ENCODE peak calls at places on chromosomes 11 and 22, in eight cellular contexts. One of them, this sample, is unnamed.
A peak's percentile ranks its signal among the peaks of the same experiment; 100 is the strongest.

GRCh38 chr11:70137383-70137782 is 59.3 kb downstream of the ANO1 start:
- DNase-seq in IMR-90: no peak
- DNase-seq in heart right ventricle: no peak
- DNase-seq in lower lobe of right lung: no peak
- DNase-seq in left ventricle myocardium inferior: no peak
- DNase-seq in GM23338: no peak
- DNase-seq in aorta: no peak
- DNase-seq in hepatocyte: no peak
- DNase-seq in this sample: no peak

GRCh38 chr11:100876826-100877545 is 189.9 kb downstream of the ARHGAP42 start:
- DNase-seq in IMR-90: peak; percentile 98
- DNase-seq in heart right ventricle: no peak
- DNase-seq in lower lobe of right lung: no peak
- DNase-seq in left ventricle myocardium inferior: no peak
- DNase-seq in GM23338: peak; percentile 28
- DNase-seq in aorta: no peak
- DNase-seq in hepatocyte: peak; percentile 27
- DNase-seq in this sample: no peak

GRCh38 chr11:15726221-15726746 is 611.6 kb downstream of the INSC start:
- DNase-seq in IMR-90: no peak
- DNase-seq in heart right ventricle: no peak
- DNase-seq in lower lobe of right lung: no peak
- DNase-seq in left ventricle myocardium inferior: no peak
- DNase-seq in GM23338: no peak
- DNase-seq in aorta: no peak
- DNase-seq in hepatocyte: no peak
- DNase-seq in this sample: no peak

GRCh38 chr11:123653997-123654565 is 343 bp downstream of the SCN3B start:
- DNase-seq in IMR-90: peak; percentile 34
- DNase-seq in heart right ventricle: peak; percentile 51
- DNase-seq in lower lobe of right lung: peak; percentile 54
- DNase-seq in left ventricle myocardium inferior: peak; percentile 58
- DNase-seq in GM23338: peak; percentile 79
- DNase-seq in aorta: peak; percentile 58
- DNase-seq in hepatocyte: peak; percentile 79
- DNase-seq in this sample: no peak

GRCh38 chr11:112044961-112045360 is 19.8 kb downstream of the DLAT start:
- DNase-seq in IMR-90: no peak
- DNase-seq in heart right ventricle: no peak
- DNase-seq in lower lobe of right lung: no peak
- DNase-seq in left ventricle myocardium inferior: no peak
- DNase-seq in GM23338: no peak
- DNase-seq in aorta: no peak
- DNase-seq in hepatocyte: no peak
- DNase-seq in this sample: no peak

GRCh38 chr22:48895341-48895740 is 932.3 kb downstream of the BRD1 start:
- DNase-seq in IMR-90: no peak
- DNase-seq in heart right ventricle: no peak
- DNase-seq in lower lobe of right lung: no peak
- DNase-seq in left ventricle myocardium inferior: no peak
- DNase-seq in GM23338: peak; percentile 0
- DNase-seq in aorta: no peak
- DNase-seq in hepatocyte: no peak
- DNase-seq in this sample: no peak

GRCh38 chr11:31417816-31418215 is 48.2 kb downstream of the DNAJC24 start:
- DNase-seq in IMR-90: no peak
- DNase-seq in heart right ventricle: no peak
- DNase-seq in lower lobe of right lung: no peak
- DNase-seq in left ventricle myocardium inferior: no peak
- DNase-seq in GM23338: no peak
- DNase-seq in aorta: no peak
- DNase-seq in hepatocyte: no peak
- DNase-seq in this sample: no peak

GRCh38 chr22:48836673-48837340 is 990.9 kb downstream of the BRD1 start:
- DNase-seq in IMR-90: no peak
- DNase-seq in heart right ventricle: no peak
- DNase-seq in lower lobe of right lung: no peak
- DNase-seq in left ventricle myocardium inferior: no peak
- DNase-seq in GM23338: no peak
- DNase-seq in aorta: no peak
- DNase-seq in hepatocyte: no peak
- DNase-seq in this sample: no peak

GRCh38 chr22:50445071-50445879 is 29.6 kb downstream of the SBF1 start:
- DNase-seq in IMR-90: no peak
- DNase-seq in heart right ventricle: peak; percentile 16
- DNase-seq in lower lobe of right lung: peak; percentile 73
- DNase-seq in left ventricle myocardium inferior: no peak
- DNase-seq in GM23338: peak; percentile 32
- DNase-seq in aorta: no peak
- DNase-seq in hepatocyte: no peak
- DNase-seq in this sample: no peak

GRCh38 chr11:121524233-121524631 is 71.5 kb upstream of the SORL1-AS1 start:
- DNase-seq in IMR-90: no peak
- DNase-seq in heart right ventricle: no peak
- DNase-seq in lower lobe of right lung: no peak
- DNase-seq in left ventricle myocardium inferior: no peak
- DNase-seq in GM23338: no peak
- DNase-seq in aorta: no peak
- DNase-seq in hepatocyte: no peak
- DNase-seq in this sample: no peak

GRCh38 chr11:34809191-34810106 is 106.7 kb downstream of the APIP start:
- DNase-seq in IMR-90: peak; percentile 31
- DNase-seq in heart right ventricle: no peak
- DNase-seq in lower lobe of right lung: no peak
- DNase-seq in left ventricle myocardium inferior: no peak
- DNase-seq in GM23338: no peak
- DNase-seq in aorta: no peak
- DNase-seq in hepatocyte: peak; percentile 26
- DNase-seq in this sample: no peak

GRCh38 chr22:30240541-30241417 is 5.8 kb downstream of the LIF start:
- DNase-seq in IMR-90: peak; percentile 65
- DNase-seq in heart right ventricle: no peak
- DNase-seq in lower lobe of right lung: no peak
- DNase-seq in left ventricle myocardium inferior: no peak
- DNase-seq in GM23338: no peak
- DNase-seq in aorta: no peak
- DNase-seq in hepatocyte: no peak
- DNase-seq in this sample: no peak

GRCh38 chr22:30423296-30423958 is 2.1 kb upstream of the MTFP1 start:
- DNase-seq in IMR-90: no peak
- DNase-seq in heart right ventricle: peak; percentile 77
- DNase-seq in lower lobe of right lung: peak; percentile 78
- DNase-seq in left ventricle myocardium inferior: peak; percentile 74
- DNase-seq in GM23338: peak; percentile 87
- DNase-seq in aorta: peak; percentile 74
- DNase-seq in hepatocyte: peak; percentile 69
- DNase-seq in this sample: peak; percentile 30

GRCh38 chr11:119484741-119485605 is 62.0 kb upstream of the THY1 start:
- DNase-seq in IMR-90: no peak
- DNase-seq in heart right ventricle: no peak
- DNase-seq in lower lobe of right lung: no peak
- DNase-seq in left ventricle myocardium inferior: no peak
- DNase-seq in GM23338: peak; percentile 77
- DNase-seq in aorta: peak; percentile 36
- DNase-seq in hepatocyte: no peak
- DNase-seq in this sample: no peak

GRCh38 chr11:3169952-3170755 is 5.0 kb upstream of the OSBPL5 start:
- DNase-seq in IMR-90: peak; percentile 61
- DNase-seq in heart right ventricle: no peak
- DNase-seq in lower lobe of right lung: peak; percentile 43
- DNase-seq in left ventricle myocardium inferior: no peak
- DNase-seq in GM23338: no peak
- DNase-seq in aorta: peak; percentile 45
- DNase-seq in hepatocyte: no peak
- DNase-seq in this sample: no peak

GRCh38 chr11:12121011-12121410 is 10.6 kb downstream of the MICAL2 start:
- DNase-seq in IMR-90: no peak
- DNase-seq in heart right ventricle: no peak
- DNase-seq in lower lobe of right lung: no peak
- DNase-seq in left ventricle myocardium inferior: no peak
- DNase-seq in GM23338: no peak
- DNase-seq in aorta: no peak
- DNase-seq in hepatocyte: no peak
- DNase-seq in this sample: no peak

GRCh38 chr11:12119502-12119901 is 9.1 kb downstream of the MICAL2 start:
- DNase-seq in IMR-90: no peak
- DNase-seq in heart right ventricle: no peak
- DNase-seq in lower lobe of right lung: no peak
- DNase-seq in left ventricle myocardium inferior: no peak
- DNase-seq in GM23338: no peak
- DNase-seq in aorta: no peak
- DNase-seq in hepatocyte: no peak
- DNase-seq in this sample: no peak

GRCh38 chr11:12120031-12121008 is 9.9 kb downstream of the MICAL2 start:
- DNase-seq in IMR-90: peak; percentile 52
- DNase-seq in heart right ventricle: no peak
- DNase-seq in lower lobe of right lung: no peak
- DNase-seq in left ventricle myocardium inferior: no peak
- DNase-seq in GM23338: no peak
- DNase-seq in aorta: no peak
- DNase-seq in hepatocyte: no peak
- DNase-seq in this sample: no peak

GRCh38 chr11:12117200-12117995 is 7.0 kb downstream of the MICAL2 start:
- DNase-seq in IMR-90: peak; percentile 76
- DNase-seq in heart right ventricle: no peak
- DNase-seq in lower lobe of right lung: no peak
- DNase-seq in left ventricle myocardium inferior: no peak
- DNase-seq in GM23338: no peak
- DNase-seq in aorta: no peak
- DNase-seq in hepatocyte: no peak
- DNase-seq in this sample: no peak

DNA sequence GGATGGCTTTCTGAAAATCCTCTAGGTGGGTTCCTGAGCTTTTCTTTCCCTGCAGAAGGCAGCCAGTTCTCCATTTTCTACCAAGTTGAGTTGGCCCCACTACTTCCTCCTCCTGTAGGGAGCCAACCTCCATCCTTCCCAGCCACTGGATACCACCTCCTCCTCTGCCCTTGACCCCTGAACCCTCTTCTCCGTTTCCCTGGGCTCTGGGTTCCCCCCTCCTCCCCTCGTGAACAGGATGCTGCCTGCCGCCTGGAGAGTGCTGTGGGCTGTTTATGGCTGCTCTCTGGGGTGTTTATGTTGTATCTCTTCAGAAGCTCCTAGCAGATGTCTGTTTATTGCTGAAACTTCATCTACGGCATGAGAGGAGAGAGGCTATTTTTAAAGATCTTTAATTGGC is 8.6 kb downstream of the MICAL2 start:
- DNase-seq in IMR-90: peak; percentile 46
- DNase-seq in heart right ventricle: no peak
- DNase-seq in lower lobe of right lung: no peak
- DNase-seq in left ventricle myocardium inferior: no peak
- DNase-seq in GM23338: peak; percentile 21
- DNase-seq in aorta: no peak
- DNase-seq in hepatocyte: no peak
- DNase-seq in this sample: no peak
- H3K4me1 ChIP-seq in IMR-90: peaks cover 65% of the 10 kb centered on the region
- H3K4me1 ChIP-seq in heart right ventricle: peaks cover 30% of the 10 kb centered on the region
- H3K4me1 ChIP-seq in lower lobe of right lung: peaks cover 51% of the 10 kb centered on the region
- H3K4me1 ChIP-seq in left ventricle myocardium inferior: peaks cover 90% of the 10 kb centered on the region
- H3K4me1 ChIP-seq in GM23338: no peaks in the 10 kb centered on the region
- H3K4me1 ChIP-seq in aorta: peaks cover 13% of the 10 kb centered on the region
- H3K4me1 ChIP-seq in hepatocyte: peaks cover 24% of the 10 kb centered on the region
- H3K4me1 ChIP-seq in this sample: no peaks in the 10 kb centered on the region

GRCh38 chr22:45676024-45676423 is 4.4 kb downstream of the ATXN10 start:
- DNase-seq in IMR-90: no peak
- DNase-seq in heart right ventricle: no peak
- DNase-seq in lower lobe of right lung: no peak
- DNase-seq in left ventricle myocardium inferior: no peak
- DNase-seq in GM23338: no peak
- DNase-seq in aorta: no peak
- DNase-seq in hepatocyte: no peak
- DNase-seq in this sample: no peak
- H3K4me1 ChIP-seq in IMR-90: peaks cover 31% of the 10 kb centered on the region
- H3K4me1 ChIP-seq in heart right ventricle: peaks cover 11% of the 10 kb centered on the region
- H3K4me1 ChIP-seq in lower lobe of right lung: peaks cover 40% of the 10 kb centered on the region
- H3K4me1 ChIP-seq in left ventricle myocardium inferior: peaks cover 72% of the 10 kb centered on the region
- H3K4me1 ChIP-seq in GM23338: peaks cover 19% of the 10 kb centered on the region
- H3K4me1 ChIP-seq in aorta: peaks cover 4% of the 10 kb centered on the region
- H3K4me1 ChIP-seq in hepatocyte: peaks cover 15% of the 10 kb centered on the region
- H3K4me1 ChIP-seq in this sample: peaks cover 3% of the 10 kb centered on the region

GRCh38 chr11:75150879-75151278 is at the start of gene SLCO2B1:
- DNase-seq in IMR-90: no peak
- DNase-seq in heart right ventricle: no peak
- DNase-seq in lower lobe of right lung: no peak
- DNase-seq in left ventricle myocardium inferior: peak; percentile 52
- DNase-seq in GM23338: no peak
- DNase-seq in aorta: peak; percentile 66
- DNase-seq in hepatocyte: peak; percentile 58
- DNase-seq in this sample: no peak
- H3K4me1 ChIP-seq in IMR-90: no peaks in the 10 kb centered on the region
- H3K4me1 ChIP-seq in heart right ventricle: no peaks in the 10 kb centered on the region
- H3K4me1 ChIP-seq in lower lobe of right lung: peaks cover 54% of the 10 kb centered on the region
- H3K4me1 ChIP-seq in left ventricle myocardium inferior: peaks cover 62% of the 10 kb centered on the region
- H3K4me1 ChIP-seq in GM23338: no peaks in the 10 kb centered on the region
- H3K4me1 ChIP-seq in aorta: no peaks in the 10 kb centered on the region
- H3K4me1 ChIP-seq in hepatocyte: peaks cover 55% of the 10 kb centered on the region
- H3K4me1 ChIP-seq in this sample: peaks cover 28% of the 10 kb centered on the region

GRCh38 chr22:43110927-43111623 is 525 bp downstream of the BIK start:
- DNase-seq in IMR-90: no peak
- DNase-seq in heart right ventricle: peak; percentile 33
- DNase-seq in lower lobe of right lung: peak; percentile 75
- DNase-seq in left ventricle myocardium inferior: no peak
- DNase-seq in GM23338: peak; percentile 64
- DNase-seq in aorta: no peak
- DNase-seq in hepatocyte: peak; percentile 69
- DNase-seq in this sample: no peak

GRCh38 chr22:43116932-43117331 is 6.4 kb downstream of the BIK start:
- DNase-seq in IMR-90: no peak
- DNase-seq in heart right ventricle: no peak
- DNase-seq in lower lobe of right lung: no peak
- DNase-seq in left ventricle myocardium inferior: no peak
- DNase-seq in GM23338: no peak
- DNase-seq in aorta: no peak
- DNase-seq in hepatocyte: no peak
- DNase-seq in this sample: no peak

GRCh38 chr22:43113516-43114251 is 3.1 kb downstream of the BIK start:
- DNase-seq in IMR-90: no peak
- DNase-seq in heart right ventricle: no peak
- DNase-seq in lower lobe of right lung: peak; percentile 57
- DNase-seq in left ventricle myocardium inferior: no peak
- DNase-seq in GM23338: no peak
- DNase-seq in aorta: no peak
- DNase-seq in hepatocyte: no peak
- DNase-seq in this sample: no peak

GRCh38 chr22:43118024-43118849 is 7.7 kb downstream of the BIK start:
- DNase-seq in IMR-90: no peak
- DNase-seq in heart right ventricle: no peak
- DNase-seq in lower lobe of right lung: no peak
- DNase-seq in left ventricle myocardium inferior: no peak
- DNase-seq in GM23338: no peak
- DNase-seq in aorta: no peak
- DNase-seq in hepatocyte: no peak
- DNase-seq in this sample: no peak

DNA sequence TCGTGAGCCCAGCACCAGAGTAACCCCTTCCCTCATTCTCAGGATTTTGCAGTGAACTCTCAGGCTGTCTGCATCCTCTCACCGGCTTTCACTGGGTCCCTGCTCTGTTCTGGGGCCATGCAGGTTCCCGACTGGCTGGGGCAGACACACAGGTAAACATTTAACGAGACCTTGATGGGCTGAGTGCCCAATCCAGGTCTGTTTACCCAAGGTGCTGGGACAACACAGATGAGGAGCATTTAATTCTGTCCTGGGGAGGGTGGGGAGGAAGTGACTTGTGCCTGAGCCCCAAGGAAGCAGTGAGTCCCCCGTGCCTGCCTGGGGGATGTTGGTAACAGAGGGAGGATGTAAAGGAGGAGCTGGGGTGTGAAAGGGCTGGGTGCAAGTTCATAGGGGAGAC is 4.4 kb downstream of the BIK start:
- DNase-seq in IMR-90: no peak
- DNase-seq in heart right ventricle: no peak
- DNase-seq in lower lobe of right lung: no peak
- DNase-seq in left ventricle myocardium inferior: no peak
- DNase-seq in GM23338: no peak
- DNase-seq in aorta: no peak
- DNase-seq in hepatocyte: peak; percentile 42
- DNase-seq in this sample: no peak
- H3K4me1 ChIP-seq in IMR-90: no peaks in the 10 kb centered on the region
- H3K4me1 ChIP-seq in heart right ventricle: peaks cover 9% of the 10 kb centered on the region
- H3K4me1 ChIP-seq in lower lobe of right lung: peaks cover 16% of the 10 kb centered on the region
- H3K4me1 ChIP-seq in left ventricle myocardium inferior: peaks cover 18% of the 10 kb centered on the region
- H3K4me1 ChIP-seq in GM23338: no peaks in the 10 kb centered on the region
- H3K4me1 ChIP-seq in aorta: no peaks in the 10 kb centered on the region
- H3K4me1 ChIP-seq in hepatocyte: peaks cover 18% of the 10 kb centered on the region
- H3K4me1 ChIP-seq in this sample: peaks cover 2% of the 10 kb centered on the region

This sample was measured in BE2C.